ENCODE peak calls at places on chromosome 1, in ten cellular contexts. P is lower leg skin, R is fibroblast of mammary gland, C is A549, W is upper lobe of right lung, I is neural progenitor cell, E is mucosa of descending colon, K is neuronal stem cell, G is skeletal muscle cell, H is endothelial cell of umbilical vein. L is an unnamed sample.

GRCh38 chr1:107357381-107357780 is 216.5 kb downstream of the NTNG1 start:
- DNase-seq in P (no peak), R (peak), C (no peak), W (no peak), I (no peak), E (no peak), K (no peak), G (no peak), H (no peak), L (no peak)

GRCh38 chr1:177571485-177572076 is 398.3 kb downstream of the SEC16B start:
- DNase-seq in P (no peak), R (peak), C (no peak), W (no peak), I (no peak), E (no peak), K (no peak), G (peak), H (peak), L (no peak)

GRCh38 chr1:207862241-207862787 is 48.6 kb downstream of the CD34 start:
- DNase-seq in P (no peak), R (peak), C (no peak), W (no peak), I (no peak), E (no peak), K (no peak), G (no peak), H (no peak), L (peak)

GRCh38 chr1:238789916-238790667 is 596.3 kb upstream of the CHRM3 start:
- DNase-seq in P (no peak), R (no peak), C (peak), W (no peak), I (no peak), E (no peak), K (no peak), G (no peak), H (no peak), L (no peak)

GRCh38 chr1:230588323-230588746 is 53.9 kb upstream of the COG2 start:
- DNase-seq in P (no peak), R (no peak), C (no peak), W (no peak), I (no peak), E (no peak), K (no peak), G (no peak), H (no peak), L (no peak)

GRCh38 chr1:3692593-3692992 is 40.3 kb downstream of the TP73 start:
- DNase-seq in P (no peak), R (no peak), C (no peak), W (no peak), I (no peak), E (no peak), K (no peak), G (no peak), H (no peak), L (no peak)

GRCh38 chr1:109275706-109276345 is 7.1 kb downstream of the PSRC1 start:
- DNase-seq in P (no peak), R (peak), C (no peak), W (no peak), I (no peak), E (no peak), K (no peak), G (no peak), H (no peak), L (no peak)

GRCh38 chr1:205980182-205980830 is 22.9 kb downstream of the RAB7B start:
- DNase-seq in P (no peak), R (no peak), C (no peak), W (peak), I (no peak), E (no peak), K (no peak), G (no peak), H (no peak), L (no peak)

GRCh38 chr1:98264727-98265126 is 343.9 kb upstream of the DPYD start:
- DNase-seq in P (no peak), R (no peak), C (no peak), W (no peak), I (no peak), E (no peak), K (no peak), G (no peak), H (no peak), L (no peak)

GRCh38 chr1:93980320-93980744 is 71.1 kb upstream of the GCLM start:
- DNase-seq in P (no peak), R (no peak), C (no peak), W (no peak), I (peak), E (no peak), K (peak), G (no peak), H (peak), L (peak)

GRCh38 chr1:155978973-155979429 is 654 bp upstream of the ARHGEF2 start:
- DNase-seq in P (no peak), R (peak), C (no peak), W (no peak), I (no peak), E (peak), K (no peak), G (no peak), H (no peak), L (peak)

GRCh38 chr1:234604726-234605492 is 5.1 kb downstream of the IRF2BP2 start:
- DNase-seq in P (peak), R (peak), C (no peak), W (no peak), I (no peak), E (no peak), K (no peak), G (no peak), H (peak), L (peak)

GRCh38 chr1:191585095-191585494 is 573.2 kb upstream of the RGS18 start:
- DNase-seq in P (no peak), R (no peak), C (no peak), W (no peak), I (no peak), E (no peak), K (no peak), G (no peak), H (no peak), L (no peak)

GRCh38 chr1:116847688-116848531 is 61.8 kb upstream of the PTGFRN start:
- DNase-seq in P (peak), R (peak), C (no peak), W (no peak), I (no peak), E (no peak), K (no peak), G (no peak), H (peak), L (peak)

GRCh38 chr1:67880056-67880601 is 46.9 kb upstream of the GNG12 start:
- DNase-seq in P (no peak), R (peak), C (peak), W (no peak), I (no peak), E (no peak), K (no peak), G (peak), H (peak), L (peak)

GRCh38 chr1:210328746-210329488 is at the start of gene HHAT:
- DNase-seq in P (peak), R (peak), C (peak), W (peak), I (peak), E (peak), K (peak), G (peak), H (peak), L (peak)

GRCh38 chr1:88612783-88613182 is 71.3 kb upstream of the PKN2 start:
- DNase-seq in P (no peak), R (no peak), C (no peak), W (no peak), I (no peak), E (peak), K (no peak), G (no peak), H (no peak), L (no peak)

GRCh38 chr1:50427818-50428779 is 4.9 kb upstream of the DMRTA2 start:
- DNase-seq in P (no peak), R (no peak), C (no peak), W (no peak), I (peak), E (no peak), K (peak), G (no peak), H (no peak), L (no peak)

GRCh38 chr1:39181311-39181710 is 23.2 kb upstream of the MACF1 start:
- DNase-seq in P (no peak), R (no peak), C (no peak), W (no peak), I (no peak), E (no peak), K (no peak), G (no peak), H (no peak), L (no peak)

GRCh38 chr1:235502601-235503332 is 1.5 kb downstream of the B3GALNT2 start:
- DNase-seq in P (no peak), R (peak), C (no peak), W (no peak), I (no peak), E (no peak), K (no peak), G (no peak), H (peak), L (peak)

DNA sequence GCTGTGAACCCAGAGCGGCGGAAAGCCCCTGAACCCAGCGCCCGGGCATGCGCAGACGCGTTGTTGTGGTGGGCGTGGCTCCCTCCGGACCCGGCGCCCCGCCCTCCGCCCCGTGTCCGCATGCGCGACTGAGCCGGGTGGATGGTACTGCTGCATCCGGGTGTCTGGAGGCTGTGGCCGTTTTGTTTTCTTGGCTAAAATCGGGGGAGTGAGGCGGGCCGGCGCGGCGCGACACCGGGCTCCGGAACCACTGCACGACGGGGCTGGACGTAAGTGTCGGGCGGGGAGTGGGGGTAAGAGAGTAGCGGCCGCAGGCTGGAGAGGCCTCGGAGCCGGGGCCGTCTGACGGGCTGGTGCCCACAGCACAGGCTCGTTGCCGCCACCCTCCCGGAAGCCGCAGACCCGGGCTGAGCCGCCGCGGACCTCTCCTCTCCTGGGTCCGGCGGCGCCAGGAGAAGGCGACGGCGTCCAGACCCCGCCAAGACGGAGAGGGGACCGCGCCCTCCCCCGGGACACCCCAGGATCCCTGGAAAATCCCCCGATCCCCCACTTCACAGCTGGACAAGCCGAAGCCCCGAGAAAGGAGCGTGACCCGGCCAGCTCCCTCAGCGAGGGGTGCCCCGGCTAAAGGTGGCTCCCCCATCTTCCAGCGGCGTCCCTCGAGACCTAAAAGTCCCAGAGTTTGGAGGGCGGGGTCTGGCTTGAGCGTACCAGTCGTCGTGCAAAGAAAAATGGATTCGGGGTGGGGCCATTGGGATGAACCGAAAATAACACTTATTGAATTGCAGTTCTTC is at the start of gene TMEM50A:
- DNase-seq in P (peak), R (peak), C (peak), W (peak), I (peak), E (peak), K (peak), G (no peak), H (peak), L (peak)
- H3K4me3 ChIP-seq in P (peak), R (peak), C (peak), W (peak), I (peak), E (peak), K (peak), G (peak), H (peak), L (peak)

GRCh38 chr1:200183637-200184036 is 156.1 kb downstream of the NR5A2 start:
- DNase-seq in P (no peak), R (no peak), C (no peak), W (no peak), I (no peak), E (no peak), K (no peak), G (no peak), H (no peak), L (peak)
- H3K4me3 ChIP-seq in P (no peak), R (no peak), C (no peak), W (no peak), I (no peak), E (no peak), K (no peak), G (no peak), H (no peak), L (no peak)

DNA sequence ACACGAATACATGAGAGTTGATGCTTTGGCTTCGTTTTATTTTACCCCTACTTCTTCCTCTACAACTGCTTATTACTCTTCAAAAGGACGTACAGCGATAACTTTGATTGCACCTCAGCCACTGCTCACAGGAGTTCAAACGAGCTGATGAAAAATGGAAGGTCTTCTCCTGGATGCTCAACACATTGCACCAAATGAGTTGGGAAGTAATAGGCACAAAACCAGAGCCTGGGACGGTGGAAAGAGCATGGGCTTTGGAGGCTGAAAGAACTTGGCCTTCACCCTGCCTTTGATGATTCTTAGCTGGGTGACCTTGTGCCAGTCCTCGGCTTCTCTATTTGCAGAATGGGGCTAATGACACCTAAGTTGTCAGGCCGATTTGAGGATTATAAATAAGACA is 4.8 kb downstream of the CD53 start:
- DNase-seq in P (no peak), R (no peak), C (no peak), W (no peak), I (no peak), E (no peak), K (no peak), G (no peak), H (no peak), L (no peak)
- H3K4me3 ChIP-seq in P (no peak), R (no peak), C (no peak), W (no peak), I (no peak), E (no peak), K (no peak), G (no peak), H (no peak), L (no peak)

GRCh38 chr1:212228591-212229119 is 56.6 kb upstream of the PPP2R5A start:
- DNase-seq in P (no peak), R (no peak), C (peak), W (peak), I (no peak), E (no peak), K (no peak), G (no peak), H (no peak), L (peak)
- H3K4me3 ChIP-seq in P (no peak), R (no peak), C (no peak), W (no peak), I (no peak), E (no peak), K (no peak), G (no peak), H (no peak), L (no peak)

DNA sequence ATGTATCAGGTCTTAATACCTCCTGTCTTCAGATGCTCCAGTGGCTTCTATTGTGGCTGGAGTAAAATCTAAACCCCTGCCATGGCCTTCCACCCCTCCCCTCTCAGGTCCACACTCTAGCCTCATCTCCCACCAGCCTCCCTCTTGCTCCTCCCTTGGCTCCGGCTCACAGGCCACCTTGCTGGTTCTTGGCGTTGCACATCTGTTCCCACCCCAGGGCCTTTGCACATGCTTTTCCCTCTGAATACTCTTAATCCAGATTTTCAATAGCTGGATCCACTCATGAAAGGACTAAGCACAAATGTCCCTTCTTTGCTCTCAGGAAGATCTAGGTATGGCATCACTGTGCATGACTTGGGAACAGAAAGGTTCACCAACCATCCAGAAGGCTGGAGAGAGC is 415.4 kb upstream of the VAMP3 start:
- DNase-seq in P (no peak), R (no peak), C (no peak), W (no peak), I (no peak), E (no peak), K (no peak), G (no peak), H (no peak), L (no peak)
- H3K4me3 ChIP-seq in P (no peak), R (no peak), C (no peak), W (no peak), I (no peak), E (no peak), K (no peak), G (no peak), H (no peak), L (no peak)

GRCh38 chr1:193799371-193799770 is 613.0 kb upstream of the B3GALT2 start:
- DNase-seq in P (no peak), R (no peak), C (no peak), W (no peak), I (no peak), E (no peak), K (no peak), G (no peak), H (no peak), L (no peak)

GRCh38 chr1:193799948-193800690 is 613.7 kb upstream of the B3GALT2 start:
- DNase-seq in P (no peak), R (no peak), C (no peak), W (no peak), I (no peak), E (no peak), K (no peak), G (no peak), H (no peak), L (no peak)

GRCh38 chr1:193794239-193794638 is 607.8 kb upstream of the B3GALT2 start:
- DNase-seq in P (no peak), R (no peak), C (no peak), W (no peak), I (peak), E (peak), K (no peak), G (no peak), H (no peak), L (no peak)
- H3K4me3 ChIP-seq in P (no peak), R (no peak), C (no peak), W (no peak), I (no peak), E (no peak), K (no peak), G (no peak), H (no peak), L (no peak)

GRCh38 chr1:167794043-167794442 is 72.3 kb downstream of the MPZL1 start:
- DNase-seq in P (no peak), R (no peak), C (no peak), W (no peak), I (no peak), E (no peak), K (no peak), G (no peak), H (no peak), L (no peak)

GRCh38 chr1:167795810-167796740 is 74.3 kb downstream of the MPZL1 start:
- DNase-seq in P (no peak), R (peak), C (peak), W (no peak), I (no peak), E (no peak), K (no peak), G (peak), H (peak), L (no peak)

GRCh38 chr1:167799747-167800146 is 78.0 kb downstream of the MPZL1 start:
- DNase-seq in P (no peak), R (no peak), C (no peak), W (no peak), I (no peak), E (no peak), K (no peak), G (no peak), H (no peak), L (no peak)

GRCh38 chr1:167798951-167799350 is 77.2 kb downstream of the MPZL1 start:
- DNase-seq in P (no peak), R (no peak), C (no peak), W (no peak), I (peak), E (no peak), K (no peak), G (no peak), H (no peak), L (no peak)

DNA sequence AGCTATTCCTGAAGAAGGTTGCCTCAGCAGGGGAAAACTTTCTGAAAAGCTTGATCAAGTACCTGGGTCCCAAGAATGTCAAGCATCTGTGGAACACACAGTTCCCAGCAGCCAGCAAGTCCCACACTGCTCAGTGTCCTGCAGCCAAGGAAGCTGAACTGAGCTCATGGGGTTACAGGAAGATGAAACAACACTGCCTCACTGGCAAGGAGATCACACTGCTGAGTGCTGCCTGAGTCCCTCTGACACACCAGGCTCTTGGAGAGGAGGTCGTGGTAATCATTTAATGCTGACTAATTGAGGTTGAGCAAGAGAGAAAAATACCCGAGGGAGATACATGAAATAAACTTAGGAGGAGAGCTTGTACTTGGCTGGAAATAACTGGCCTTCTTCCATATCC is 75.2 kb downstream of the MPZL1 start:
- DNase-seq in P (peak), R (peak), C (peak), W (peak), I (peak), E (no peak), K (no peak), G (peak), H (peak), L (peak)
- H3K4me3 ChIP-seq in P (no peak), R (no peak), C (no peak), W (no peak), I (no peak), E (no peak), K (no peak), G (no peak), H (no peak), L (no peak)

DNA sequence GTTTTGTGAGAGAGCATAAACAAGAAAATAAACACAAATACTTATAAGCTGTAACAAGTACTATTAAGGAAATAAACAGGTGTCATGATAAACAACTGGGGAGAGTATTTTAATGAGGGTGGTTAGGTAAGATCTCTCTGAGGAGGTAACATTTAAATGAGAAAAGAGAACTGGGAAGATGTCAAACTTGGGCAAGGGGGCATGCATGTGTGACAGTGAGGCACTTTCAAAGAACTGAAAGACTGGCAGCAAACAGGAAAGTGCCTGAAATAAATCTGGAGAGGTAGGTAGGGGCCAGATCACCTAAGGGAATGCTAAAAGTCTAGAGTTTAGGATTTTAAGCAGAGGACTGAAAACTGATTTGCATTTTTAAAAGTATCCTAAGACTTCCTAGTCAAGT is 37.8 kb downstream of the NSL1 start:
- DNase-seq in P (no peak), R (no peak), C (no peak), W (no peak), I (no peak), E (no peak), K (no peak), G (no peak), H (no peak), L (no peak)
- H3K4me3 ChIP-seq in P (no peak), R (no peak), C (no peak), W (no peak), I (no peak), E (no peak), K (no peak), G (no peak), H (no peak), L (no peak)

L was measured in fibroblast of villous mesenchyme.